ENCODE peak calls at places on chromosomes 11 and 22, in seven cellular contexts. X, P, U, Y, O, I and D are unnamed samples.

GRCh38 chr11:122756417-122756816 is 81.9 kb upstream of the CRTAM start:
- DNase-seq in U (no peak), X (peak; percentile 78), I (peak; percentile 37), Y (no peak), P (no peak), O (no peak), D (no peak)

GRCh38 chr11:7994581-7995278 is 7.6 kb downstream of the EIF3F start:
- DNase-seq in Y (no peak), I (no peak), O (no peak), P (no peak), U (no peak), X (no peak), D (no peak)

GRCh38 chr11:75505966-75506692 is 19.6 kb downstream of the GDPD5 start:
- DNase-seq in P (no peak), Y (no peak), O (no peak), I (no peak), U (no peak), X (no peak), D (no peak)

GRCh38 chr11:78420796-78421209 is 3.2 kb upstream of the GAB2 start:
- DNase-seq in U (peak; percentile 83), X (peak; percentile 84), O (no peak), I (no peak), Y (no peak), P (no peak), D (no peak)

GRCh38 chr22:27237342-27237741 is 564.2 kb downstream of the MN1 start:
- DNase-seq in Y (no peak), X (no peak), P (no peak), O (no peak), I (no peak), U (no peak), D (no peak)

GRCh38 chr22:39994046-39994565 is 648 bp upstream of the FAM83F start:
- DNase-seq in U (no peak), P (no peak), Y (no peak), X (no peak), I (no peak), O (no peak), D (no peak)

GRCh38 chr11:124085583-124085982 is 29.7 kb upstream of the VWA5A start:
- DNase-seq in X (no peak), U (no peak), P (no peak), I (no peak), O (no peak), Y (peak; percentile 9), D (no peak)

GRCh38 chr11:134480129-134480652 is 68.1 kb upstream of the B3GAT1 start:
- DNase-seq in I (no peak), U (no peak), Y (no peak), P (no peak), X (no peak), O (no peak), D (no peak)

GRCh38 chr22:48976556-48977535 is 850.8 kb downstream of the BRD1 start:
- DNase-seq in I (no peak), X (no peak), O (no peak), P (no peak), U (no peak), Y (no peak), D (no peak)

GRCh38 chr11:126284829-126285228 is 1.9 kb downstream of the TIRAP start:
- DNase-seq in O (no peak), P (peak; percentile 85), I (peak; percentile 73), X (no peak), U (peak; percentile 94), Y (peak; percentile 96), D (peak; percentile 95)

DNA sequence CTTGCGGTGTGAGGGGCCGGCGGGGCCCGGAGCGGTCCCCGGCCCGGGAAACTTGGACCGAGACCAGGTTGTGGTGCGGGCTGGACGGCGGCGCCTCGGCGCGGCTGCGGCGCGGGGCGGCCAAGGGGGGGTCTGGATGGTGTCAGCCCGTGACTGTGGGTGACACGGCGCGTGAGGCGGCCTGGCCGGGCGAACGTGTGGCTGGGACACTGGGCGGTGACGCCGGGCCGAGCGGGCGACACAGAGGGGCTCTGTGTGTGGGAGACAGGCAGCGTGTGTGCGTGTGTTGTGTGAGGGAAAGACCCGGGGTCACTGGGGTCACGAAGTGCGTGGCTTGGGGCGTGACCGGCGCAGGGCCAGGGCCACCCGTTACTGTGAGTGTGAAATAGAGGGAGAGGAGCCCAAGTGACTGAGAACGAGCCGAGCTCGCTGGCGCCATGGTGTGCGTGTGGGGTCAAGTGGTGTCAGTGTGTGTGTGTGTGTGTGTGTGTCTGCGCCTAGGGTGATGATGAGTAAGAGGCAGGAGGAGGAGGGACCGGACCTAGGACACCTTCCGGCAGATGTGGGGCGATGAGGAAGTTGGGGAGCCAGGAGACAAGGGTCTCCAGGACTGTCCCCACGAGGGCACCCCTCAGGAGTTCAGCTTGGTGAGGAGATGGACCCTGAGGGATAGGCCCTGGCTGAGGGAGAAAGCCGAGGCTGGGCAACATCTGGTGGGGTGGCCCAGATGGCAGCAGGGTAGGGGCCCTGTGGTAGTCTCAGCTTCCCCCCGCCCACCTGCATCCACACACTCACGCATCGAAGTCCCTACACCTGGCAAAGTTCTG is 817 bp downstream of the RELT start:
- DNase-seq in P (peak; percentile 59), U (peak; percentile 59), I (no peak), Y (no peak), O (peak; percentile 42), X (peak; percentile 71), D (no peak)
- TF ChIP-seq CTCF in P (no peak), U (no peak), I (peak; percentile 27), Y (no peak), O (no peak), X (no peak), D (no peak)

GRCh38 chr11:128828350-128828749 is 38.7 kb downstream of the KCNJ1 start:
- DNase-seq in I (no peak), Y (no peak), P (no peak), O (no peak), X (no peak), U (no peak), D (no peak)

GRCh38 chr11:128825050-128825806 is 41.9 kb downstream of the KCNJ1 start:
- DNase-seq in O (no peak), I (no peak), X (no peak), P (no peak), U (no peak), Y (no peak), D (no peak)

GRCh38 chr11:128827494-128827893 is 39.6 kb downstream of the KCNJ1 start:
- DNase-seq in P (no peak), Y (no peak), O (no peak), X (no peak), U (no peak), I (no peak), D (no peak)

GRCh38 chr11:128823751-128824150 is 43.3 kb downstream of the KCNJ1 start:
- DNase-seq in Y (no peak), I (no peak), X (no peak), P (no peak), U (no peak), O (no peak), D (no peak)

DNA sequence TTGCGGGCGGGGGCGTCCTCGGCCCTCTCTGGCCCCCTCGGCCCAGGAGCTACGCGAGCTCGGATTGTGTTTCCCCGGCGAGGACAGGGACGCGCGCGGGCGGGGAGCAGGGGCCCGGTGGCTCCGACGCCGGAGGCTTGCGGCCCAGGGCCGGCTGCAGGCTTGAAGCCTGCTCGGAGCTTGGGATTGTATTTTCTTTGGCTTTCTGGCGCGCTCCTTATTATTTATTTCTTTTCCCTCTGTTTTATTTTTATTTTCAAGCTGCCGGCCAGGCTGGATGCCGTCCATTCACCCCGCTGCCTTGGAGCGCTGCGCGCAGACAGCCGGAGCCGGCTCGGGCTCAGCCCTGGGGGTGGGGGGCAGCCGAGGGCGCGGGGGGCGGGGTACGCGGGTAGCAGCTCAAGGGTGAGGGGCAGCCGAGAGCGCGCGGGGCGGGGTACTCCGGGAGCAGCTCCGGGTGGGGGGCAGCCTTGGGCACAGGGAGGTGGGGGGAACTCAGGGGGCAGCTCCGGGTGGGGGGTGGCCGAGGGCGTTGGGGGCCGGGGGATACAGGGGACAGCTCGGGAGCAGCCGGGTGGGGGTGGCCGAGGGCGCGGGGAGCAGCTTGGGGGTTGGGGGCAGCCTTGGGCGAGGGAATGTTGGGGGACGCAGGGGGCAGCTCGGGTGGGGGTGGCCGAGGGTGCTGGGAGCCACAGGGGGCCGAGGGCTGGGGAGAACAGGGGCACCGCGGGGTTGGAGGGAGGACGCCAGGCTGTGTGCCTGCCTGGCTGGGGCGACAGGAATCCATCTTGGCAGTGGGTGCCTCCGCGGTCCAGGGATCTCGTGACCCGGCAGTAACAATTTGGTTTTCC is 42.7 kb downstream of the KCNJ1 start:
- DNase-seq in P (no peak), I (no peak), Y (no peak), X (no peak), O (no peak), U (no peak), D (no peak)
- H3K4me3 ChIP-seq in P (no peak overlapping the region), I (no peak overlapping the region), Y (peak overlapping the region; percentile 2), X (peak overlapping the region; percentile 11), O (no peak overlapping the region), U (no peak overlapping the region), D (no peak overlapping the region)

GRCh38 chr22:43827926-43828710 is 16.0 kb upstream of the EFCAB6 start:
- DNase-seq in X (no peak), O (peak; percentile 24), P (no peak), I (no peak), U (no peak), Y (no peak), D (no peak)
- TF ChIP-seq CTCF in X (no peak), O (no peak), P (no peak), I (no peak), U (no peak), Y (no peak), D (no peak)

GRCh38 chr11:2110521-2110920 is 28.7 kb downstream of the IGF2 start:
- DNase-seq in U (no peak), O (no peak), Y (no peak), I (no peak), P (no peak), X (no peak), D (no peak)

GRCh38 chr11:2107941-2108630 is 31.1 kb downstream of the IGF2 start:
- DNase-seq in Y (no peak), O (no peak), X (peak; percentile 25), P (no peak), I (no peak), U (no peak), D (no peak)

GRCh38 chr11:2107521-2107920 is 31.7 kb downstream of the IGF2 start:
- DNase-seq in Y (no peak), U (no peak), O (no peak), X (no peak), P (no peak), I (no peak), D (no peak)

GRCh38 chr11:2109541-2110019 is 29.6 kb downstream of the IGF2 start:
- DNase-seq in I (no peak), X (peak; percentile 45), U (no peak), Y (no peak), P (no peak), O (no peak), D (no peak)

DNA sequence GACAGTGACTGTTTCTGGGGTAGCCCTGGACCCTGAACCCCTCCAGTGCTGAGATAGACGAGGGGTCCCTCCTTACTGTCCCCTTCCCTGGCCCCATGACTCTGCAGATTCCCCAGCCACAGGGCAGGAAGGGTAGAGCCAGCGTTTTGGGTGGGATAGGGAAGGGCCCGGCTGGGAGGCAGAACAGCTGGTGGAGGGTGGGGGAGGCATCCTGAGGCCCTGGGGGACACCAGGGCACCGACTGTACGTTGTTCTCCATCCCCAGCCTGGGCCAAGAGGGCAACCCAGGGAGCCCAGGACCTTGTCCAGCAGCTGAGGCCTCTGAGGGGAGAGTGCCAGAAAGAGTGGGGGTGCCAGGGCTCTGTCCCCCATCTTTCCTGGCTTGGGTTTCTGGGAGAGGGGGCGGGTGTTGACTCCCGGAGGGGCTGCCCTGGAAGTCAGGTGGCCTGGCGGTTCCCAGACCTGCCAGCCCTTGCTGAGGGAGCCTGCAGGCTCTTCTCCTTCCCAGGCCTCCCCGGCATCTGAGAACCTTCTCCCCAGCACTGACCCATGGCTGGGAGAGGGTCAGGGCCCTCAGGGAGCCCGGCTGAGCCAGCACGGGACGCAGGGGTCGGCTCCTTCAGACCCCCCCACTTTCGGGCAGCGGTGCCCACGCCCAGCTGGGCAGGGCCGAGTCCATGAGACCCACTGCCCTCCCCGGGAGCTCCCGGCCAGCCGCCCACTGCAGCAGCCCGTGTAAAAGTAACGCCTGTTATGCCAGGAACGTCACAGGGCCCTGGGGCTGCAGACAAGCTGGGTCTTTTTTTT is 30.3 kb downstream of the IGF2 start:
- DNase-seq in U (no peak), P (no peak), O (no peak), X (peak; percentile 28), I (no peak), Y (no peak), D (no peak)
- H3K4me3 ChIP-seq in U (no peak overlapping the region), P (no peak overlapping the region), O (no peak overlapping the region), X (no peak overlapping the region), I (no peak overlapping the region), Y (no peak overlapping the region), D (no peak overlapping the region)